ENCODE peak calls at places on chromosome 14, in nine cellular contexts. W is fibroblast of lung, R is breast epithelium, Q is lung, T is cardiac muscle cell, H is mucosa of descending colon, I is pancreas, K is spleen, S is sigmoid colon. Y is an unnamed sample.
A peak's percentile ranks its signal among the peaks of the same experiment; 100 is the strongest.

GRCh38 chr14:22780105-22780679 is 13.7 kb downstream of the OXA1L start:
- DNase-seq in W (peak; percentile 25), R (no peak), T (peak; percentile 30), I (no peak), K (no peak), S (no peak), Q (no peak), H (no peak), Y (no peak)

GRCh38 chr14:73753043-73753886 is 39.1 kb upstream of the PNMA1 start:
- DNase-seq in W (no peak), Q (no peak), T (peak; percentile 31), R (no peak), H (peak; percentile 91), S (peak; percentile 81), K (peak; percentile 88), I (peak; percentile 54), Y (no peak)

GRCh38 chr14:99468836-99469592 is 11.6 kb downstream of the SETD3 start:
- DNase-seq in R (no peak), W (peak; percentile 45), K (no peak), I (no peak), Q (no peak), S (no peak), H (no peak), T (no peak), Y (no peak)

GRCh38 chr14:95516554-95517209 is at the start of gene SYNE3:
- DNase-seq in Q (no peak), H (peak; percentile 81), I (peak; percentile 52), W (no peak), S (peak; percentile 77), K (peak; percentile 94), R (no peak), T (peak; percentile 55), Y (no peak)

GRCh38 chr14:57209561-57209960 is 59.1 kb downstream of the EXOC5 start:
- DNase-seq in Q (no peak), I (no peak), R (no peak), K (no peak), H (no peak), T (no peak), W (peak; percentile 74), S (no peak), Y (no peak)

GRCh38 chr14:88029500-88029899 is 24.6 kb downstream of the GPR65 start:
- DNase-seq in T (no peak), I (no peak), H (no peak), R (no peak), Q (no peak), S (no peak), W (peak; percentile 71), K (no peak), Y (no peak)

GRCh38 chr14:39621678-39622077 is 189.4 kb upstream of the FBXO33 start:
- DNase-seq in R (no peak), H (no peak), I (no peak), Q (no peak), S (no peak), W (no peak), K (no peak), T (no peak), Y (no peak)

GRCh38 chr14:59249029-59249428 is 60.6 kb downstream of the DAAM1 start:
- DNase-seq in I (no peak), K (no peak), R (no peak), Q (no peak), W (no peak), H (no peak), S (no peak), T (no peak), Y (no peak)

GRCh38 chr14:30005114-30005698 is 77.6 kb upstream of the PRKD1 start:
- DNase-seq in T (peak; percentile 66), W (peak; percentile 69), S (no peak), H (no peak), R (no peak), Q (no peak), K (no peak), I (no peak), Y (no peak)

GRCh38 chr14:99633913-99634312 is 11.0 kb upstream of the HHIPL1 start:
- DNase-seq in S (no peak), T (no peak), H (no peak), Q (no peak), R (no peak), I (no peak), W (no peak), K (no peak), Y (no peak)

GRCh38 chr14:91380610-91381371 is 36.8 kb downstream of the CCDC88C start:
- DNase-seq in H (peak; percentile 33), W (peak; percentile 58), I (no peak), T (no peak), K (no peak), R (no peak), S (no peak), Q (no peak), Y (peak; percentile 41)

GRCh38 chr14:54555651-54556050 is 11.3 kb upstream of the SAMD4A start:
- DNase-seq in Q (no peak), K (no peak), S (no peak), I (no peak), T (no peak), H (no peak), R (no peak), W (no peak), Y (no peak)
- TF ChIP-seq CTCF in Q (no peak), K (no peak), S (no peak), I (no peak), T (peak; percentile 9), H (no peak), R (no peak), W (peak; percentile 7), Y (no peak)

DNA sequence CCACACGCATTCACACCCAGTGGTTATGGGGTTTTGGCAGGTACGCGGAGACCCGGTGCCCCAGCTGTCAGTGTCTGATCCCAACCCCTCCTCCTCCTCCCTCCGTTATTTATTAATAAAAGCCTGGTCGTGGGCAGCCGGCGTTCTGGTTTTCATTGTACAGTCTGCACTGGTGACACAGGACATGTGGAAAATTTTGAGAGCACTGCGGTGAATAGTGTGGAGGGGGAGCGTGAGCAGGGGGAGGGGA is 11.5 kb upstream of the IRF2BPL start:
- DNase-seq in H (no peak), W (no peak), R (no peak), S (no peak), I (no peak), T (no peak), K (no peak), Q (no peak), Y (no peak)
- H3K4me1 ChIP-seq in H (peaks cover 53% of the 10 kb centered on the region), W (peaks cover 55% of the 10 kb centered on the region), R (peaks cover 65% of the 10 kb centered on the region), S (peaks cover 88% of the 10 kb centered on the region), I (peaks cover 91% of the 10 kb centered on the region), T (peaks cover 82% of the 10 kb centered on the region), K (peaks cover 77% of the 10 kb centered on the region), Q (peaks cover 56% of the 10 kb centered on the region), Y (peaks cover 31% of the 10 kb centered on the region)

DNA sequence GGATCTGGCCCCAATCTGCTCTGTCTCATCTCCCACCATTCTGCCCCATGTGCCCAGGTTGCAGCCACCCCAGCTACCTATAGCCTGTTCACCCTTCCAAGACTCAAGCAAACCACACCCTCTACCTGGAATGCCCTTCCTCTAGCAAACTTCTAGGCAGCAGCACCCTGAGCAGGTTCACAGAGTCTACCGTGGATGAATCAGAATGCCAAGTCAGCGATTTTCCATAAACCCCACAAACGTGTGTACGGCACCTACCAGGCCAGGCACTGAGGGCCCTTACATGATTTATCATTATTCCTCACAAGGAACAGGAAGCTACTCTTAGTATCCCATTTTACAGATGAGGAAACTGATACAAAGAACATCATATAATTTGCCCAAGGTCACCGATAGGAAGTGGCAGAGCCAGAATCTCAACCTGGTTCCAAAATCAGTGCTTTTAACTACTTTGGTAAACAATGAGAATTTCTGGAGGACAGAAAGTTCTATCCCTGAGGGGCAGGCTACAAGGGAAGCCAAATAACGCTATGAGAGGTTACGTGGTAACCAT is 28.0 kb upstream of the DHRS4 start:
- DNase-seq in K (no peak), T (no peak), S (no peak), I (no peak), Q (no peak), W (no peak), R (no peak), H (no peak), Y (no peak)
- H3K4me3 ChIP-seq in K (no peak overlapping the region), T (no peak overlapping the region), S (no peak overlapping the region), I (no peak overlapping the region), Q (no peak overlapping the region), W (no peak overlapping the region), R (no peak overlapping the region), H (no peak overlapping the region), Y (no peak overlapping the region)

GRCh38 chr14:34461334-34462131 is 507 bp downstream of the SPTSSA start:
- DNase-seq in R (peak; percentile 43), H (peak; percentile 74), K (no peak), W (peak; percentile 47), I (peak; percentile 49), S (peak; percentile 82), Q (peak; percentile 51), T (peak; percentile 86), Y (peak; percentile 41)
- TF ChIP-seq CTCF in R (no peak), H (no peak), K (no peak), W (no peak), I (no peak), S (no peak), Q (no peak), T (no peak), Y (no peak)

DNA sequence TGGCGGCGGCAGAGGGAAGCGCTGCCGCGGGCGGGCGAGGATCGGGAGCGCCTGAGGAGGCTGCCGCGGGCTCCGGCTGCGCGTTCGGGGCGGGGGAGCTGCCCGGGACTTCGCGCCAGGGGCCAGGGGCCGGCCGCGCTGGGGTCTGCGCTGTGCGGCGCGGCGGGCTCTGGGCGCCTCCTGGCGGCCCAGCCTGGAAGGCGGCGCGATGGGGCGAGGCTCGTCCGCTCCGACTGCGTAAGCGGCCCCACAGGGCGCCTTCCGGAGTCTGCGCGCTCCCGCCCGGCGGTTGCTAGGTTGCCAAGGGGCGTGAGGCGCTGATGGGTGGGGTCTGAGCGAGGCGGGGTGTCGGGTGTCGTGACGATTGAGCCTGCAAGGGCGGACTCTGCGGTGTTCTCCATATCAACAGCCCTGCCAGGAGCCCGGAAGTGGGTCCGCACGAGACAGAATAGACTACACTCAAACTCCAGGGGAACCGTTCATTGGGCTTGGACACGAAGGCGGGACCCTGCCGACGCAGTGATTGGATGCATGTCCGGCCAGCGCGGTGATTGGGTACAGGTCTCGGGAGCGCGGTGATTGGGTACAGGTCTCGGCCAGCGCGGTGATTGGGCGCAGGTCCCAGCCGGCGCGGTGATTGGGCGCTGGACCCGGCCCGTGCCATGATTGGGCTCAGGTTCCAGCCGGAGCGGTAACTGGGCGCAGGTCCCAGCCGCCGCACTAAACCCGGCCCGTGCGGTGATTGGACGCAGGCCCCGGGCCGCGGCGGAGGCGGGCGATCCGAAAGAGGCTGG is at the start of gene TEDC1:
- DNase-seq in W (peak; percentile 100), H (peak; percentile 100), S (peak; percentile 100), Q (peak; percentile 99), T (peak; percentile 98), K (peak; percentile 100), I (peak; percentile 99), R (peak; percentile 100), Y (peak; percentile 100)
- H3K4me1 ChIP-seq in W (peaks cover 4% of the 10 kb centered on the region), H (peaks cover 39% of the 10 kb centered on the region), S (peaks cover 52% of the 10 kb centered on the region), Q (peaks cover 10% of the 10 kb centered on the region), T (peaks cover 18% of the 10 kb centered on the region), K (peaks cover 29% of the 10 kb centered on the region), I (peaks cover 24% of the 10 kb centered on the region), R (no peaks in the 10 kb centered on the region), Y (peaks cover 20% of the 10 kb centered on the region)

Y was measured in uterus.